ENCODE peak calls at places on chromosomes 16 and 17, in ten cellular contexts. N is ovary; F is lower lobe of right lung; R is uterus; A is neural crest cell; J is GM10248; Q is CD8-positive, alpha-beta T cell; O is heart right ventricle; D is hepatocyte; Z is heart left ventricle. X is an unnamed sample.

GRCh38 chr17:36183001-36183810 is 6.8 kb upstream of the TBC1D3B start:
- DNase-seq in N (peak), F (peak), R (peak), A (peak), J (peak), Q (no peak), O (peak), D (peak), Z (peak), X (peak)

GRCh38 chr16:68762996-68763756 is 26.1 kb downstream of the CDH1 start:
- DNase-seq in N (no peak), F (no peak), R (no peak), A (no peak), J (no peak), Q (no peak), O (no peak), D (no peak), Z (no peak), X (peak)

GRCh38 chr17:75808905-75809621 is 24.5 kb downstream of the UNK start:
- DNase-seq in N (peak), F (peak), R (peak), A (no peak), J (peak), Q (no peak), O (peak), D (no peak), Z (peak), X (peak)

GRCh38 chr17:67244621-67245072 is 349 bp downstream of the HELZ start:
- DNase-seq in N (peak), F (peak), R (peak), A (peak), J (no peak), Q (no peak), O (no peak), D (peak), Z (no peak), X (no peak)

GRCh38 chr16:19771040-19771439 is 53.0 kb downstream of the IQCK start:
- DNase-seq in N (no peak), F (no peak), R (no peak), A (no peak), J (no peak), Q (no peak), O (no peak), D (no peak), Z (no peak), X (no peak)

GRCh38 chr16:58655215-58655596 is 25.6 kb upstream of the CNOT1 start:
- DNase-seq in N (no peak), F (no peak), R (no peak), A (no peak), J (no peak), Q (no peak), O (no peak), D (peak), Z (no peak), X (no peak)

GRCh38 chr16:11032922-11033291 is 88.5 kb downstream of the CLEC16A start:
- DNase-seq in N (peak), F (no peak), R (peak), A (no peak), J (no peak), Q (no peak), O (peak), D (peak), Z (peak), X (peak)

GRCh38 chr17:73423159-73423715 is 111.4 kb upstream of the CDC42EP4 start:
- DNase-seq in N (no peak), F (peak), R (no peak), A (no peak), J (no peak), Q (no peak), O (no peak), D (no peak), Z (no peak), X (no peak)

GRCh38 chr16:3642397-3643094 is 11.9 kb upstream of the DNASE1 start:
- DNase-seq in N (no peak), F (peak), R (no peak), A (no peak), J (no peak), Q (no peak), O (no peak), D (peak), Z (no peak), X (peak)

GRCh38 chr17:68777243-68777855 is 176.2 kb upstream of the FAM20A start:
- DNase-seq in N (peak), F (no peak), R (peak), A (peak), J (peak), Q (peak), O (peak), D (peak), Z (peak), X (peak)

GRCh38 chr17:1362065-1362848 is 37.8 kb downstream of the YWHAE start:
- DNase-seq in N (no peak), F (no peak), R (no peak), A (no peak), J (no peak), Q (peak), O (no peak), D (no peak), Z (no peak), X (peak)

GRCh38 chr16:58195771-58196170 is 2.1 kb downstream of the CSNK2A2 start:
- DNase-seq in N (no peak), F (no peak), R (no peak), A (no peak), J (no peak), Q (no peak), O (no peak), D (no peak), Z (no peak), X (no peak)

GRCh38 chr17:29931253-29931932 is 1.4 kb upstream of the SSH2 start:
- DNase-seq in N (peak), F (peak), R (peak), A (peak), J (peak), Q (peak), O (peak), D (peak), Z (peak), X (peak)

GRCh38 chr16:3549906-3550305 is 27.3 kb downstream of the NLRC3 start:
- DNase-seq in N (no peak), F (no peak), R (no peak), A (no peak), J (no peak), Q (no peak), O (no peak), D (no peak), Z (no peak), X (no peak)

GRCh38 chr17:76485569-76485968 is 15.7 kb downstream of the RHBDF2 start:
- DNase-seq in N (no peak), F (peak), R (no peak), A (no peak), J (no peak), Q (no peak), O (no peak), D (no peak), Z (peak), X (peak)

GRCh38 chr17:50037321-50038107 is 18.4 kb upstream of the ITGA3 start:
- DNase-seq in N (peak), F (peak), R (peak), A (no peak), J (no peak), Q (no peak), O (no peak), D (peak), Z (peak), X (peak)

GRCh38 chr16:67800252-67801046 is 5.9 kb downstream of the RANBP10 start:
- DNase-seq in N (no peak), F (no peak), R (no peak), A (no peak), J (peak), Q (no peak), O (peak), D (no peak), Z (peak), X (no peak)

GRCh38 chr17:75516619-75517276 is 420 bp downstream of the TSEN54 start:
- DNase-seq in N (peak), F (peak), R (peak), A (peak), J (peak), Q (peak), O (no peak), D (peak), Z (peak), X (no peak)

GRCh38 chr17:18038149-18038850 is 668 bp downstream of the ATPAF2 start:
- DNase-seq in N (no peak), F (no peak), R (no peak), A (no peak), J (peak), Q (peak), O (no peak), D (no peak), Z (no peak), X (peak)

GRCh38 chr17:39123627-39124026 is 27.8 kb downstream of the PLXDC1 start:
- DNase-seq in N (no peak), F (no peak), R (no peak), A (no peak), J (no peak), Q (no peak), O (no peak), D (no peak), Z (no peak), X (no peak)

GRCh38 chr16:20695024-20695423 is 2.5 kb downstream of the ACSM1 start:
- DNase-seq in N (no peak), F (no peak), R (no peak), A (no peak), J (no peak), Q (no peak), O (no peak), D (no peak), Z (no peak), X (no peak)

GRCh38 chr16:26019885-26020284 is 328.1 kb downstream of the HS3ST4 start:
- DNase-seq in N (no peak), F (no peak), R (no peak), A (no peak), J (no peak), Q (no peak), O (no peak), D (no peak), Z (no peak), X (no peak)

GRCh38 chr17:82227629-82228277 is 1.1 kb upstream of the SLC16A3 start:
- DNase-seq in N (no peak), F (no peak), R (no peak), A (no peak), J (no peak), Q (no peak), O (no peak), D (no peak), Z (no peak), X (peak)

GRCh38 chr16:89035698-89036570 is 57.7 kb upstream of the ACSF3 start:
- DNase-seq in N (no peak), F (peak), R (no peak), A (no peak), J (no peak), Q (no peak), O (no peak), D (no peak), Z (peak), X (no peak)

GRCh38 chr17:16989230-16989952 is 17.5 kb upstream of the TNFRSF13B start:
- DNase-seq in N (no peak), F (no peak), R (no peak), A (no peak), J (peak), Q (peak), O (no peak), D (no peak), Z (no peak), X (no peak)

GRCh38 chr16:68289621-68290329 is 21.0 kb downstream of the SLC7A6OS start:
- DNase-seq in N (no peak), F (no peak), R (no peak), A (no peak), J (peak), Q (peak), O (no peak), D (no peak), Z (no peak), X (peak)

GRCh38 chr16:89099905-89100304 is 6.3 kb downstream of the ACSF3 start:
- DNase-seq in N (no peak), F (no peak), R (no peak), A (no peak), J (no peak), Q (no peak), O (no peak), D (no peak), Z (no peak), X (peak)

GRCh38 chr17:20156196-20157077 is 147.3 kb downstream of the SPECC1 start:
- DNase-seq in N (peak), F (peak), R (peak), A (no peak), J (peak), Q (peak), O (no peak), D (peak), Z (no peak), X (peak)

GRCh38 chr17:64741924-64742670 is 80.0 kb upstream of the SMURF2 start:
- DNase-seq in N (peak), F (no peak), R (peak), A (no peak), J (no peak), Q (no peak), O (peak), D (no peak), Z (peak), X (peak)

GRCh38 chr17:64732336-64733006 is 70.4 kb upstream of the SMURF2 start:
- DNase-seq in N (peak), F (no peak), R (no peak), A (no peak), J (no peak), Q (no peak), O (peak), D (no peak), Z (peak), X (peak)

GRCh38 chr17:64739316-64740058 is 77.4 kb upstream of the SMURF2 start:
- DNase-seq in N (no peak), F (no peak), R (no peak), A (no peak), J (no peak), Q (no peak), O (no peak), D (no peak), Z (no peak), X (peak)

GRCh38 chr17:64741038-64741641 is 79.0 kb upstream of the SMURF2 start:
- DNase-seq in N (no peak), F (no peak), R (no peak), A (no peak), J (no peak), Q (no peak), O (peak), D (no peak), Z (peak), X (peak)

DNA sequence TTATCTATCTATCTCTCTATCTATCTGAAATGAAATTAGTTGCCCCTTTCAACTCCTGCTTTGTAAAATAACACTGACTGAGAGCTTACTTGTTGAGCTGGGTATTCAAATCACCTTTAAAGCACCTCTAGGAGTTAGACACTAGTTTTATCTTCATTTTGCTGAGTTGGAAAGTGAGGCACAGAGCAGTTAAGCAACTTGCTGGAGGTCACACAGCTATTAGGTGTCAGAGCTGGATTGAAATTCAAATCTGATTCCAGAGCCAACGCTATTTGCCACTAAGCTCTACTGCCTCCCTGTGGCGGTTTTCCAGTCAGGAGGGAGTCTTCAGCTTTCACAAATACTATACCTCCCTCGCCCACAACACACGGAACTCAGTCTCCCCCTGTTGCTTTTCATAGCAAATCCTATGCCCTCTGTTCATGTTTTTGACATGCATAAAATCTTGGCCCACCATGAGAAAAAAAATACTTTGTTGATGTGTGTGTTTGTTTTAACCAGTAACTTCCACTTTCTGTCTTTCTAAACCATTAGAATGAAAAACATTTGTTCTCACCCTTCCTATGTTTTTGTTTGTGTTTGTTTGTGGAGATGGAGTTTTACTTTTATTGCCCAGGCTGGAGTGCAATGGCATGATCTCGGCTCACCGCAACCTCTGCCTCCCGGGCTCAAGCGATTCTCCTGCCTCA is 74.8 kb upstream of the SMURF2 start:
- DNase-seq in N (no peak), F (no peak), R (no peak), A (peak), J (no peak), Q (peak), O (no peak), D (peak), Z (no peak), X (peak)
- TF ChIP-seq CTCF in N (no peak), F (peak), R (peak), A (peak), J (no peak), Q (peak), O (peak), D (peak), Z (peak), X (peak)

DNA sequence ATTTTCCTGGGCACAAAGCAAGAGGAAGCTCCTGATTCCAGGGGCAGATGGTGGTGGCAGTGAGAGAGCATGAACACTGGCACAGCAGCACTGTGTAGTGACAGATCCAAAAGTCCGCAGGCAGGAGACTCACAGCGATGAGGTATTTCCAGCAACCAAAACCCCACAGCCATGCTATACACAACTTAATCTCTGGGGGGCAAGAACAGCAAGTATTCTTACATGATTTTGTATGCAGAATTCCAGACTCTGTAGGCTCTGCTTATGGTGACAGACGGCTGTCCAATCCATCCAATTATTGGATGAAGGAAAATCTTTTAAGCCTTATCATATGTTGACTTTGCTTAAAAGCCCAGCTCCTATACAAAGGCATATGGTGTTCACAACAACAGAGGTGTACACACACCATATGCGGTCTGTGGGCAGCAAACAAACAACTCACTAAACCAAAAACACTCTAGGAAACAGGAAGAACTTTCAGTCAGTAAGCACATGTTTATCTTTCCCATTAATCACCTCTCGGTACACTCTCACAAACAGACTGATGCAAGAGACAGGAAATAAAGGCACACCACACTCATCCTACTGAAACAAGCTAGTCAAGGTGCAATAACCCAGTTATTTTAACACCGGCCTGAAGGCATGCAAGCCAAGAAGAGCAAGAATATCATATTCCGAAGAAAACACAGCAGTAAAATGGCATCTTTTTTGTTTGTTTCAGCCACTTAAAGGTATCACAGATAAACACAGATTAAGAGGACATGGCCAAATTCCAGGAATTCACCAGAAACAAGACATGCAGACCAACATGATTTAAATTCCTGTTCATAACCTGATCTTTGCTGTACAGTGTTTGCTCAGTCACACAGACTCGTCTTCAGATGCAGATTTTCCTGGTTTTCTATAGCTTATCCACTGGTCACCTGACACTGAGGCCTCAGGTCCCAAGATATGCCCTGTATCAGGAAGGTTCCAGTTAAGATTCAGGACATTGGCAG is 47.8 kb downstream of the ERN1 start:
- DNase-seq in N (no peak), F (no peak), R (no peak), A (no peak), J (no peak), Q (peak), O (no peak), D (peak), Z (no peak), X (peak)
- TF ChIP-seq CTCF in N (no peak), F (no peak), R (no peak), A (no peak), J (no peak), Q (no peak), O (no peak), D (peak), Z (no peak), X (no peak)

GRCh38 chr16:83956336-83957289 is 3.6 kb downstream of the OSGIN1 start:
- DNase-seq in N (peak), F (peak), R (peak), A (peak), J (peak), Q (peak), O (peak), D (peak), Z (peak), X (peak)
- TF ChIP-seq CTCF in N (peak), F (peak), R (peak), A (peak), J (peak), Q (peak), O (peak), D (peak), Z (peak), X (peak)

DNA sequence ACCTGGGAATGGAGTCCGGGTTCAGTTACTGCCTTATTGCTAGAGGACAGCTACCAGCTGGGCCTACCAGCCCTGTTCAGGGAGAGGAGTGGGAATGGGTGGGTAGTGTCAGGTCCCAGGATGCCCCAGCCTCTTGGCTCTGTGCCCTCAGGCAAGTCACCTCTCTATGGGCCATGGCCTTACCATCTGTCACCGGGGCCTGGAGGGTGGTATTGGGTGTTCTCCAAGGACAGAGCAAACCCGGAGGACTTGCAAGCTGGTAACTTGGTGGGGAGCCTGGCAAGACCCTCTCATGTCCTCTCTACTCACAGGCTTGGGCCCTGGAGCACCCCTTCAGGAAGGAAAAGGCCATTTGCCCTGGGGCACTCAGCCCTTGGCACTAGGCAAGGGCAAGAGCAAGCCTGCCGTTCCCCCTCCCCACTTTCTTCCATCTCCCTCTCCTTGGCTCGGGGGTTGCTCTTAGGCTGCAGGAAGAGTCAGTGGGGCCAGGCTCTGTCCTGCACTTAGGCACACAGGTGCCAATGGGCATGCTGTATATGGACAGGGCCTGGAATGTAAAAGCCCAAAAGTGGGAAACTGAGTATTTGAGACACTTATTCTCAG is 170.0 kb upstream of the ZNF267 start:
- DNase-seq in N (no peak), F (no peak), R (no peak), A (no peak), J (no peak), Q (no peak), O (no peak), D (no peak), Z (no peak), X (no peak)
- TF ChIP-seq CTCF in N (no peak), F (no peak), R (no peak), A (no peak), J (no peak), Q (no peak), O (no peak), D (no peak), Z (no peak), X (no peak)

GRCh38 chr17:6471531-6472465 is 27.5 kb downstream of the PIMREG start:
- DNase-seq in N (peak), F (no peak), R (no peak), A (no peak), J (no peak), Q (no peak), O (no peak), D (no peak), Z (no peak), X (peak)
- TF ChIP-seq CTCF in N (no peak), F (no peak), R (no peak), A (no peak), J (no peak), Q (no peak), O (no peak), D (no peak), Z (no peak), X (peak)

GRCh38 chr16:16817203-16817602 is 438.3 kb downstream of the NPIPA7 start:
- DNase-seq in N (no peak), F (no peak), R (no peak), A (no peak), J (no peak), Q (no peak), O (no peak), D (no peak), Z (no peak), X (no peak)
- TF ChIP-seq CTCF in N (no peak), F (no peak), R (no peak), A (no peak), J (no peak), Q (no peak), O (no peak), D (no peak), Z (no peak), X (no peak)

X was measured in cardiac fibroblast.